ENCODE peak calls at places on chromosome 13, in nine cellular contexts. H, X, J, S, T, V, F, Q and L are unnamed samples.

GRCh38 chr13:21034602-21035190 is 26.7 kb downstream of the LATS2 start:
- DNase-seq in H (no peak), X (no peak), J (no peak), S (no peak), T (no peak), V (no peak), F (no peak), Q (peak; percentile 42), L (no peak)

GRCh38 chr13:93861818-93862217 is 617.7 kb downstream of the DCT start:
- DNase-seq in H (no peak), X (no peak), J (peak; percentile 17), S (no peak), T (no peak), V (peak; percentile 87), F (no peak), Q (no peak), L (no peak)

GRCh38 chr13:113066142-113066455 is 39.5 kb upstream of the F7 start:
- DNase-seq in H (no peak), X (no peak), J (no peak), S (no peak), T (no peak), V (no peak), F (no peak), Q (no peak), L (no peak)

GRCh38 chr13:33642374-33643065 is 175.4 kb upstream of the RFC3 start:
- DNase-seq in H (no peak), X (no peak), J (peak; percentile 77), S (no peak), T (no peak), V (no peak), F (peak; percentile 62), Q (peak; percentile 39), L (no peak)

GRCh38 chr13:79815041-79815440 is 334.1 kb downstream of the NDFIP2 start:
- DNase-seq in H (no peak), X (no peak), J (no peak), S (no peak), T (no peak), V (no peak), F (no peak), Q (no peak), L (no peak)

GRCh38 chr13:110305949-110306339 is 1.0 kb downstream of the COL4A1 start:
- DNase-seq in H (no peak), X (no peak), J (no peak), S (no peak), T (peak; percentile 30), V (no peak), F (no peak), Q (no peak), L (no peak)

GRCh38 chr13:20165417-20166257 is 4.8 kb upstream of the GJA3 start:
- DNase-seq in H (no peak), X (no peak), J (no peak), S (no peak), T (no peak), V (no peak), F (no peak), Q (no peak), L (no peak)

GRCh38 chr13:23347601-23348000 is 85.9 kb downstream of the SACS start:
- DNase-seq in H (no peak), X (no peak), J (no peak), S (no peak), T (no peak), V (no peak), F (no peak), Q (no peak), L (no peak)

GRCh38 chr13:28655566-28655965 is 3.4 kb upstream of the POMP start:
- DNase-seq in H (no peak), X (no peak), J (no peak), S (no peak), T (no peak), V (no peak), F (no peak), Q (no peak), L (no peak)

GRCh38 chr13:100182894-100183490 is 94.1 kb downstream of the PCCA start:
- DNase-seq in H (no peak), X (no peak), J (no peak), S (no peak), T (no peak), V (no peak), F (no peak), Q (no peak), L (no peak)

GRCh38 chr13:19083340-19083739 is 98.3 kb downstream of the TUBA3C start:
- DNase-seq in H (no peak), X (no peak), J (no peak), S (no peak), T (no peak), V (no peak), F (no peak), Q (no peak), L (no peak)

GRCh38 chr13:21694831-21695230 is 24.0 kb downstream of the FGF9 start:
- DNase-seq in H (no peak), X (no peak), J (no peak), S (no peak), T (no peak), V (no peak), F (no peak), Q (peak; percentile 52), L (no peak)

GRCh38 chr13:75544681-75545333 is 4.8 kb upstream of the UCHL3 start:
- DNase-seq in H (no peak), X (no peak), J (no peak), S (no peak), T (no peak), V (peak; percentile 69), F (no peak), Q (no peak), L (no peak)

GRCh38 chr13:41568990-41569387 is 111.6 kb downstream of the RGCC start:
- DNase-seq in H (no peak), X (no peak), J (no peak), S (no peak), T (no peak), V (no peak), F (no peak), Q (no peak), L (no peak)

GRCh38 chr13:51825165-51825592 is 19.8 kb downstream of the TMEM272 start:
- DNase-seq in H (no peak), X (no peak), J (no peak), S (no peak), T (no peak), V (no peak), F (no peak), Q (no peak), L (no peak)

GRCh38 chr13:112931028-112931934 is 37.7 kb upstream of the MCF2L start:
- DNase-seq in H (no peak), X (no peak), J (no peak), S (no peak), T (no peak), V (peak; percentile 4), F (peak; percentile 78), Q (no peak), L (no peak)

GRCh38 chr13:31755803-31756212 is 16.5 kb downstream of the RXFP2 start:
- DNase-seq in H (no peak), X (no peak), J (no peak), S (no peak), T (no peak), V (no peak), F (no peak), Q (no peak), L (no peak)

GRCh38 chr13:44106231-44107152 is 226.8 kb downstream of the LACC1 start:
- DNase-seq in H (no peak), X (no peak), J (no peak), S (no peak), T (no peak), V (no peak), F (no peak), Q (no peak), L (no peak)

GRCh38 chr13:90906554-90906953 is 440.9 kb upstream of the MIR17HG start:
- DNase-seq in H (no peak), X (no peak), J (no peak), S (no peak), T (no peak), V (no peak), F (no peak), Q (no peak), L (no peak)

GRCh38 chr13:31908696-31909386 is 122.7 kb upstream of the FRY start:
- DNase-seq in H (no peak), X (no peak), J (no peak), S (no peak), T (no peak), V (no peak), F (no peak), Q (no peak), L (no peak)

GRCh38 chr13:46567671-46568070 is 14.7 kb downstream of the LRCH1 start:
- DNase-seq in H (no peak), X (no peak), J (no peak), S (no peak), T (no peak), V (no peak), F (no peak), Q (no peak), L (no peak)

GRCh38 chr13:37208052-37208451 is 102.6 kb upstream of the CSNK1A1L start:
- DNase-seq in H (no peak), X (no peak), J (no peak), S (no peak), T (no peak), V (no peak), F (no peak), Q (no peak), L (no peak)

GRCh38 chr13:77038907-77039470 is 12.0 kb upstream of the FBXL3 start:
- DNase-seq in H (no peak), X (no peak), J (no peak), S (no peak), T (no peak), V (no peak), F (no peak), Q (no peak), L (no peak)

GRCh38 chr13:98206946-98207345 is 29.9 kb upstream of the RNF113B start:
- DNase-seq in H (no peak), X (no peak), J (no peak), S (no peak), T (no peak), V (peak; percentile 93), F (no peak), Q (no peak), L (no peak)

GRCh38 chr13:43079392-43079931 is 56.1 kb downstream of the DNAJC15 start:
- DNase-seq in H (no peak), X (no peak), J (no peak), S (no peak), T (no peak), V (no peak), F (no peak), Q (no peak), L (no peak)

GRCh38 chr13:48066310-48066989 is 28.5 kb downstream of the MED4 start:
- DNase-seq in H (peak; percentile 13), X (no peak), J (no peak), S (no peak), T (no peak), V (no peak), F (no peak), Q (no peak), L (no peak)

GRCh38 chr13:113616281-113616906 is 31.8 kb downstream of the TFDP1 start:
- DNase-seq in H (no peak), X (no peak), J (no peak), S (no peak), T (no peak), V (no peak), F (peak; percentile 30), Q (no peak), L (no peak)

GRCh38 chr13:100245099-100245498 is 156.2 kb downstream of the PCCA start:
- DNase-seq in H (no peak), X (no peak), J (no peak), S (no peak), T (no peak), V (no peak), F (no peak), Q (no peak), L (no peak)

GRCh38 chr13:109198585-109198984 is 569.2 kb downstream of the MYO16 start:
- DNase-seq in H (no peak), X (no peak), J (no peak), S (no peak), T (no peak), V (no peak), F (no peak), Q (no peak), L (no peak)

GRCh38 chr13:43848250-43848649 is 31.3 kb downstream of the CCDC122 start:
- DNase-seq in H (no peak), X (no peak), J (no peak), S (no peak), T (no peak), V (no peak), F (no peak), Q (no peak), L (no peak)

GRCh38 chr13:39037880-39038568 is at the start of the genes NHLRC3 and PROSER1:
- DNase-seq in H (peak; percentile 86), X (peak; percentile 71), J (peak; percentile 94), S (peak; percentile 76), T (peak; percentile 94), V (peak; percentile 45), F (peak; percentile 96), Q (peak; percentile 92), L (peak; percentile 76)